ENCODE peak calls at places on chromosomes 1 and 21, in nine cellular contexts. Z is EL, B is hepatocyte, X is fibroblast of mammary gland, L is HS-27A, J is WERI-Rb-1, T is Panc1, H is Right ventricle myocardium inferior, A is activated T-cell treated with anti-CD3 and anti-CD28 coated beads for 1 hour. N is an unnamed sample.
A peak's percentile ranks its signal among the peaks of the same experiment; 100 is the strongest.

GRCh38 chr1:99993468-99993845 is 23.7 kb downstream of the SLC35A3 start:
- DNase-seq in Z (no peak), B (no peak), X (no peak), L (no peak), J (no peak), T (no peak), H (no peak), A (no peak), N (no peak)

GRCh38 chr1:233599542-233600073 is 14.3 kb upstream of the KCNK1 start:
- DNase-seq in Z (no peak), B (no peak), X (no peak), L (no peak), J (no peak), T (no peak), H (no peak), A (no peak), N (no peak)

GRCh38 chr1:93704063-93704462 is 22.4 kb upstream of the BCAR3 start:
- DNase-seq in Z (no peak), B (no peak), X (no peak), L (no peak), J (no peak), T (no peak), H (no peak), A (no peak), N (no peak)

GRCh38 chr1:229107302-229107815 is 163.6 kb upstream of the RAB4A start:
- DNase-seq in Z (no peak), B (no peak), X (peak; percentile 38), L (no peak), J (no peak), T (no peak), H (no peak), A (no peak), N (no peak)

GRCh38 chr1:212745303-212745702 is 45.7 kb upstream of the BATF3 start:
- DNase-seq in Z (no peak), B (no peak), X (no peak), L (no peak), J (no peak), T (no peak), H (no peak), A (no peak), N (no peak)

GRCh38 chr1:193654951-193655705 is 468.7 kb upstream of the B3GALT2 start:
- DNase-seq in Z (peak; percentile 25), B (no peak), X (peak; percentile 21), L (peak; percentile 59), J (no peak), T (no peak), H (no peak), A (no peak), N (no peak)

GRCh38 chr1:21072721-21073120 is 104.0 kb downstream of the EIF4G3 start:
- DNase-seq in Z (peak; percentile 52), B (no peak), X (peak; percentile 50), L (no peak), J (no peak), T (no peak), H (no peak), A (no peak), N (no peak)

GRCh38 chr1:30809514-30810263 is 52.1 kb upstream of the LAPTM5 start:
- DNase-seq in Z (peak; percentile 85), B (peak; percentile 75), X (peak; percentile 79), L (peak; percentile 59), J (no peak), T (no peak), H (no peak), A (no peak), N (no peak)

GRCh38 chr1:14332158-14332557 is 266.3 kb upstream of the KAZN start:
- DNase-seq in Z (no peak), B (no peak), X (peak; percentile 9), L (no peak), J (no peak), T (no peak), H (no peak), A (no peak), N (no peak)

GRCh38 chr1:243493156-243494129 is 237.6 kb downstream of the SDCCAG8 start:
- DNase-seq in Z (no peak), B (no peak), X (peak; percentile 56), L (no peak), J (no peak), T (no peak), H (no peak), A (no peak), N (no peak)

GRCh38 chr1:156376146-156376545 is 7.1 kb downstream of the RHBG start:
- DNase-seq in Z (peak; percentile 55), B (no peak), X (peak; percentile 64), L (no peak), J (no peak), T (no peak), H (no peak), A (no peak), N (no peak)

GRCh38 chr1:178932552-178932906 is 61.7 kb upstream of the ANGPTL1 start:
- DNase-seq in Z (no peak), B (no peak), X (no peak), L (no peak), J (no peak), T (no peak), H (no peak), A (no peak), N (no peak)

GRCh38 chr21:24509131-24509530 is 1098.2 kb downstream of the MRPL39 start:
- DNase-seq in Z (no peak), B (no peak), X (no peak), L (no peak), J (no peak), T (no peak), H (no peak), A (no peak), N (no peak)

GRCh38 chr1:186994816-186995361 is 166.1 kb downstream of the PLA2G4A start:
- DNase-seq in Z (no peak), B (no peak), X (no peak), L (no peak), J (no peak), T (no peak), H (no peak), A (no peak), N (no peak)

GRCh38 chr1:6343506-6344405 is 49.8 kb downstream of the ACOT7 start:
- DNase-seq in Z (peak; percentile 79), B (peak; percentile 86), X (peak; percentile 85), L (peak; percentile 39), J (peak; percentile 79), T (peak; percentile 59), H (no peak), A (peak; percentile 38), N (peak; percentile 44)

GRCh38 chr21:45574691-45575090 is 32.5 kb upstream of the SLC19A1 start:
- DNase-seq in Z (no peak), B (no peak), X (no peak), L (no peak), J (peak; percentile 4), T (no peak), H (no peak), A (no peak), N (no peak)

GRCh38 chr1:106296431-106296830 is 760.0 kb upstream of the PRMT6 start:
- DNase-seq in Z (no peak), B (no peak), X (no peak), L (no peak), J (no peak), T (no peak), H (no peak), A (no peak), N (no peak)

GRCh38 chr21:34801519-34802132 is 132.8 kb downstream of the CLIC6 start:
- DNase-seq in Z (peak; percentile 31), B (peak; percentile 38), X (peak; percentile 46), L (no peak), J (no peak), T (no peak), H (no peak), A (no peak), N (no peak)

GRCh38 chr1:21783679-21784603 is 992 bp upstream of the USP48 start:
- DNase-seq in Z (no peak), B (peak; percentile 97), X (peak; percentile 79), L (no peak), J (peak; percentile 95), T (peak; percentile 95), H (no peak), A (no peak), N (no peak)

GRCh38 chr1:162391790-162392563 is 10.4 kb downstream of the C1orf226 start:
- DNase-seq in Z (peak; percentile 50), B (peak; percentile 61), X (peak; percentile 61), L (no peak), J (peak; percentile 67), T (peak; percentile 22), H (no peak), A (no peak), N (no peak)

GRCh38 chr1:83931658-83932253 is 67.2 kb downstream of the TTLL7 start:
- DNase-seq in Z (peak; percentile 60), B (peak; percentile 76), X (peak; percentile 60), L (peak; percentile 19), J (peak; percentile 12), T (peak; percentile 56), H (no peak), A (no peak), N (no peak)

GRCh38 chr1:183757061-183757460 is 47.9 kb upstream of the RGL1 start:
- DNase-seq in Z (peak; percentile 92), B (no peak), X (peak; percentile 72), L (peak; percentile 72), J (no peak), T (peak; percentile 33), H (no peak), A (no peak), N (no peak)

GRCh38 chr21:34981793-34982192 is 67.3 kb downstream of the RUNX1 start:
- DNase-seq in Z (no peak), B (no peak), X (no peak), L (no peak), J (no peak), T (no peak), H (no peak), A (no peak), N (no peak)

GRCh38 chr1:200306954-200307754 is 102.7 kb downstream of the ZNF281 start:
- DNase-seq in Z (peak; percentile 38), B (peak; percentile 42), X (peak; percentile 43), L (no peak), J (peak; percentile 42), T (no peak), H (no peak), A (no peak), N (no peak)

GRCh38 chr1:211610779-211611556 is 32.0 kb upstream of the SLC30A1 start:
- DNase-seq in Z (no peak), B (no peak), X (peak; percentile 58), L (no peak), J (no peak), T (no peak), H (no peak), A (no peak), N (no peak)

GRCh38 chr1:13896932-13897331 is 196.9 kb downstream of the PRDM2 start:
- DNase-seq in Z (no peak), B (no peak), X (no peak), L (no peak), J (no peak), T (no peak), H (no peak), A (no peak), N (no peak)

GRCh38 chr1:22137006-22137720 is 5.7 kb downstream of the WNT4 start:
- DNase-seq in Z (no peak), B (peak; percentile 49), X (no peak), L (no peak), J (no peak), T (no peak), H (peak; percentile 53), A (no peak), N (no peak)

GRCh38 chr1:248825136-248825535 is 579 bp downstream of the SH3BP5L start:
- DNase-seq in Z (no peak), B (no peak), X (peak; percentile 49), L (no peak), J (no peak), T (no peak), H (no peak), A (no peak), N (no peak)